ENCODE peak calls at places on chromosomes 6 and 20, in eight cellular contexts. One of them, this sample, is unnamed.

GRCh38 chr6:167817729-167818128 is 9.0 kb upstream of the AFDN start:
- DNase-seq in activated effector memory CD4-positive, alpha-beta T cell treated with anti-CD3 and anti-CD28 coated beads, Interleukin-2, amount 50 U/mL, for 16 hours: no peak
- DNase-seq in activated T-helper 2 cell treated with anti-CD3 and anti-CD28 coated beads, Interferon-gamma antibody, Interleukin-2, Interleukin-4, amounts not matched to agents 10 μg/mL and 5 μg/mL and 100 μg/mL, durations not matched to agents 14 hours and 24 hours and 36 hours: no peak
- DNase-seq in stimulated activated CD4-positive, alpha-beta T cell treated with anti-CD3 and anti-CD28 coated beads, Interleukin-15, amount 100 ng/mL, for 24 hours: no peak
- DNase-seq in progenitor cell of endocrine pancreas: no peak
- DNase-seq in renal cortical epithelial cell: peak; percentile 83
- DNase-seq in HEK293T: no peak
- DNase-seq in Kasumi-1: no peak
- DNase-seq in this sample: no peak

GRCh38 chr6:7237653-7238190 is 75.3 kb downstream of the SSR1 start:
- DNase-seq in renal cortical epithelial cell: no peak
- DNase-seq in activated T-helper 2 cell treated with anti-CD3 and anti-CD28 coated beads, Interferon-gamma antibody, Interleukin-2, Interleukin-4, amounts not matched to agents 10 μg/mL and 5 μg/mL and 100 μg/mL, durations not matched to agents 14 hours and 24 hours and 36 hours: no peak
- DNase-seq in stimulated activated CD4-positive, alpha-beta T cell treated with anti-CD3 and anti-CD28 coated beads, Interleukin-15, amount 100 ng/mL, for 24 hours: no peak
- DNase-seq in progenitor cell of endocrine pancreas: no peak
- DNase-seq in Kasumi-1: no peak
- DNase-seq in HEK293T: no peak
- DNase-seq in activated effector memory CD4-positive, alpha-beta T cell treated with anti-CD3 and anti-CD28 coated beads, Interleukin-2, amount 50 U/mL, for 16 hours: peak; percentile 24
- DNase-seq in this sample: no peak

GRCh38 chr6:26331809-26332226 is 33.2 kb upstream of the BTN3A2 start:
- DNase-seq in activated T-helper 2 cell treated with anti-CD3 and anti-CD28 coated beads, Interferon-gamma antibody, Interleukin-2, Interleukin-4, amounts not matched to agents 10 μg/mL and 5 μg/mL and 100 μg/mL, durations not matched to agents 14 hours and 24 hours and 36 hours: no peak
- DNase-seq in renal cortical epithelial cell: no peak
- DNase-seq in activated effector memory CD4-positive, alpha-beta T cell treated with anti-CD3 and anti-CD28 coated beads, Interleukin-2, amount 50 U/mL, for 16 hours: peak; percentile 76
- DNase-seq in Kasumi-1: no peak
- DNase-seq in progenitor cell of endocrine pancreas: no peak
- DNase-seq in stimulated activated CD4-positive, alpha-beta T cell treated with anti-CD3 and anti-CD28 coated beads, Interleukin-15, amount 100 ng/mL, for 24 hours: peak; percentile 54
- DNase-seq in HEK293T: no peak
- DNase-seq in this sample: no peak

GRCh38 chr6:43452896-43453295 is 2.5 kb downstream of the DLK2 start:
- DNase-seq in Kasumi-1: no peak
- DNase-seq in progenitor cell of endocrine pancreas: no peak
- DNase-seq in stimulated activated CD4-positive, alpha-beta T cell treated with anti-CD3 and anti-CD28 coated beads, Interleukin-15, amount 100 ng/mL, for 24 hours: no peak
- DNase-seq in renal cortical epithelial cell: no peak
- DNase-seq in activated T-helper 2 cell treated with anti-CD3 and anti-CD28 coated beads, Interferon-gamma antibody, Interleukin-2, Interleukin-4, amounts not matched to agents 10 μg/mL and 5 μg/mL and 100 μg/mL, durations not matched to agents 14 hours and 24 hours and 36 hours: no peak
- DNase-seq in activated effector memory CD4-positive, alpha-beta T cell treated with anti-CD3 and anti-CD28 coated beads, Interleukin-2, amount 50 U/mL, for 16 hours: no peak
- DNase-seq in HEK293T: no peak
- DNase-seq in this sample: no peak

GRCh38 chr6:169287675-169288074 is 34.0 kb upstream of the THBS2 start:
- DNase-seq in HEK293T: no peak
- DNase-seq in activated effector memory CD4-positive, alpha-beta T cell treated with anti-CD3 and anti-CD28 coated beads, Interleukin-2, amount 50 U/mL, for 16 hours: no peak
- DNase-seq in activated T-helper 2 cell treated with anti-CD3 and anti-CD28 coated beads, Interferon-gamma antibody, Interleukin-2, Interleukin-4, amounts not matched to agents 10 μg/mL and 5 μg/mL and 100 μg/mL, durations not matched to agents 14 hours and 24 hours and 36 hours: no peak
- DNase-seq in stimulated activated CD4-positive, alpha-beta T cell treated with anti-CD3 and anti-CD28 coated beads, Interleukin-15, amount 100 ng/mL, for 24 hours: no peak
- DNase-seq in Kasumi-1: peak; percentile 29
- DNase-seq in renal cortical epithelial cell: no peak
- DNase-seq in progenitor cell of endocrine pancreas: no peak
- DNase-seq in this sample: no peak

GRCh38 chr20:58597021-58597940 is 53.8 kb upstream of the STX16 start:
- DNase-seq in Kasumi-1: no peak
- DNase-seq in progenitor cell of endocrine pancreas: no peak
- DNase-seq in renal cortical epithelial cell: no peak
- DNase-seq in stimulated activated CD4-positive, alpha-beta T cell treated with anti-CD3 and anti-CD28 coated beads, Interleukin-15, amount 100 ng/mL, for 24 hours: no peak
- DNase-seq in activated effector memory CD4-positive, alpha-beta T cell treated with anti-CD3 and anti-CD28 coated beads, Interleukin-2, amount 50 U/mL, for 16 hours: no peak
- DNase-seq in HEK293T: no peak
- DNase-seq in activated T-helper 2 cell treated with anti-CD3 and anti-CD28 coated beads, Interferon-gamma antibody, Interleukin-2, Interleukin-4, amounts not matched to agents 10 μg/mL and 5 μg/mL and 100 μg/mL, durations not matched to agents 14 hours and 24 hours and 36 hours: no peak
- DNase-seq in this sample: no peak

GRCh38 chr6:37566209-37566859 is 66.6 kb upstream of the CCDC167 start:
- DNase-seq in progenitor cell of endocrine pancreas: peak; percentile 66
- DNase-seq in HEK293T: peak; percentile 86
- DNase-seq in renal cortical epithelial cell: no peak
- DNase-seq in activated effector memory CD4-positive, alpha-beta T cell treated with anti-CD3 and anti-CD28 coated beads, Interleukin-2, amount 50 U/mL, for 16 hours: peak; percentile 90
- DNase-seq in Kasumi-1: peak; percentile 30
- DNase-seq in activated T-helper 2 cell treated with anti-CD3 and anti-CD28 coated beads, Interferon-gamma antibody, Interleukin-2, Interleukin-4, amounts not matched to agents 10 μg/mL and 5 μg/mL and 100 μg/mL, durations not matched to agents 14 hours and 24 hours and 36 hours: peak; percentile 58
- DNase-seq in stimulated activated CD4-positive, alpha-beta T cell treated with anti-CD3 and anti-CD28 coated beads, Interleukin-15, amount 100 ng/mL, for 24 hours: peak; percentile 80
- DNase-seq in this sample: peak; percentile 35

GRCh38 chr6:14175031-14175430 is 57.5 kb downstream of the CD83 start:
- DNase-seq in HEK293T: no peak
- DNase-seq in progenitor cell of endocrine pancreas: no peak
- DNase-seq in renal cortical epithelial cell: no peak
- DNase-seq in activated T-helper 2 cell treated with anti-CD3 and anti-CD28 coated beads, Interferon-gamma antibody, Interleukin-2, Interleukin-4, amounts not matched to agents 10 μg/mL and 5 μg/mL and 100 μg/mL, durations not matched to agents 14 hours and 24 hours and 36 hours: no peak
- DNase-seq in Kasumi-1: no peak
- DNase-seq in stimulated activated CD4-positive, alpha-beta T cell treated with anti-CD3 and anti-CD28 coated beads, Interleukin-15, amount 100 ng/mL, for 24 hours: no peak
- DNase-seq in activated effector memory CD4-positive, alpha-beta T cell treated with anti-CD3 and anti-CD28 coated beads, Interleukin-2, amount 50 U/mL, for 16 hours: no peak
- DNase-seq in this sample: no peak

GRCh38 chr6:125888989-125889656 is 67.4 kb upstream of the HINT3 start:
- DNase-seq in Kasumi-1: no peak
- DNase-seq in progenitor cell of endocrine pancreas: no peak
- DNase-seq in stimulated activated CD4-positive, alpha-beta T cell treated with anti-CD3 and anti-CD28 coated beads, Interleukin-15, amount 100 ng/mL, for 24 hours: peak; percentile 13
- DNase-seq in activated T-helper 2 cell treated with anti-CD3 and anti-CD28 coated beads, Interferon-gamma antibody, Interleukin-2, Interleukin-4, amounts not matched to agents 10 μg/mL and 5 μg/mL and 100 μg/mL, durations not matched to agents 14 hours and 24 hours and 36 hours: no peak
- DNase-seq in HEK293T: peak; percentile 58
- DNase-seq in renal cortical epithelial cell: peak; percentile 75
- DNase-seq in activated effector memory CD4-positive, alpha-beta T cell treated with anti-CD3 and anti-CD28 coated beads, Interleukin-2, amount 50 U/mL, for 16 hours: no peak
- DNase-seq in this sample: no peak

GRCh38 chr6:85252085-85252484 is 197.8 kb upstream of the NT5E start:
- DNase-seq in stimulated activated CD4-positive, alpha-beta T cell treated with anti-CD3 and anti-CD28 coated beads, Interleukin-15, amount 100 ng/mL, for 24 hours: no peak
- DNase-seq in activated effector memory CD4-positive, alpha-beta T cell treated with anti-CD3 and anti-CD28 coated beads, Interleukin-2, amount 50 U/mL, for 16 hours: no peak
- DNase-seq in progenitor cell of endocrine pancreas: no peak
- DNase-seq in Kasumi-1: no peak
- DNase-seq in renal cortical epithelial cell: no peak
- DNase-seq in activated T-helper 2 cell treated with anti-CD3 and anti-CD28 coated beads, Interferon-gamma antibody, Interleukin-2, Interleukin-4, amounts not matched to agents 10 μg/mL and 5 μg/mL and 100 μg/mL, durations not matched to agents 14 hours and 24 hours and 36 hours: no peak
- DNase-seq in HEK293T: no peak
- DNase-seq in this sample: no peak

GRCh38 chr6:148451690-148452089 is 109.1 kb downstream of the SASH1 start:
- DNase-seq in activated T-helper 2 cell treated with anti-CD3 and anti-CD28 coated beads, Interferon-gamma antibody, Interleukin-2, Interleukin-4, amounts not matched to agents 10 μg/mL and 5 μg/mL and 100 μg/mL, durations not matched to agents 14 hours and 24 hours and 36 hours: peak; percentile 41
- DNase-seq in HEK293T: no peak
- DNase-seq in renal cortical epithelial cell: no peak
- DNase-seq in activated effector memory CD4-positive, alpha-beta T cell treated with anti-CD3 and anti-CD28 coated beads, Interleukin-2, amount 50 U/mL, for 16 hours: peak; percentile 67
- DNase-seq in Kasumi-1: no peak
- DNase-seq in progenitor cell of endocrine pancreas: no peak
- DNase-seq in stimulated activated CD4-positive, alpha-beta T cell treated with anti-CD3 and anti-CD28 coated beads, Interleukin-15, amount 100 ng/mL, for 24 hours: peak; percentile 43
- DNase-seq in this sample: no peak

GRCh38 chr6:39923394-39923793 is 10.9 kb downstream of the MOCS1 start:
- DNase-seq in progenitor cell of endocrine pancreas: no peak
- DNase-seq in activated effector memory CD4-positive, alpha-beta T cell treated with anti-CD3 and anti-CD28 coated beads, Interleukin-2, amount 50 U/mL, for 16 hours: no peak
- DNase-seq in activated T-helper 2 cell treated with anti-CD3 and anti-CD28 coated beads, Interferon-gamma antibody, Interleukin-2, Interleukin-4, amounts not matched to agents 10 μg/mL and 5 μg/mL and 100 μg/mL, durations not matched to agents 14 hours and 24 hours and 36 hours: no peak
- DNase-seq in HEK293T: no peak
- DNase-seq in Kasumi-1: no peak
- DNase-seq in stimulated activated CD4-positive, alpha-beta T cell treated with anti-CD3 and anti-CD28 coated beads, Interleukin-15, amount 100 ng/mL, for 24 hours: no peak
- DNase-seq in renal cortical epithelial cell: peak; percentile 85
- DNase-seq in this sample: no peak

GRCh38 chr20:62437985-62438384 is 10.6 kb upstream of the RBBP8NL start:
- DNase-seq in renal cortical epithelial cell: no peak
- DNase-seq in stimulated activated CD4-positive, alpha-beta T cell treated with anti-CD3 and anti-CD28 coated beads, Interleukin-15, amount 100 ng/mL, for 24 hours: no peak
- DNase-seq in Kasumi-1: no peak
- DNase-seq in activated effector memory CD4-positive, alpha-beta T cell treated with anti-CD3 and anti-CD28 coated beads, Interleukin-2, amount 50 U/mL, for 16 hours: no peak
- DNase-seq in progenitor cell of endocrine pancreas: no peak
- DNase-seq in activated T-helper 2 cell treated with anti-CD3 and anti-CD28 coated beads, Interferon-gamma antibody, Interleukin-2, Interleukin-4, amounts not matched to agents 10 μg/mL and 5 μg/mL and 100 μg/mL, durations not matched to agents 14 hours and 24 hours and 36 hours: no peak
- DNase-seq in HEK293T: no peak
- DNase-seq in this sample: no peak

GRCh38 chr6:22929228-22929627 is 359.9 kb downstream of the HDGFL1 start:
- DNase-seq in HEK293T: no peak
- DNase-seq in renal cortical epithelial cell: no peak
- DNase-seq in Kasumi-1: peak; percentile 71
- DNase-seq in activated effector memory CD4-positive, alpha-beta T cell treated with anti-CD3 and anti-CD28 coated beads, Interleukin-2, amount 50 U/mL, for 16 hours: no peak
- DNase-seq in progenitor cell of endocrine pancreas: no peak
- DNase-seq in activated T-helper 2 cell treated with anti-CD3 and anti-CD28 coated beads, Interferon-gamma antibody, Interleukin-2, Interleukin-4, amounts not matched to agents 10 μg/mL and 5 μg/mL and 100 μg/mL, durations not matched to agents 14 hours and 24 hours and 36 hours: no peak
- DNase-seq in stimulated activated CD4-positive, alpha-beta T cell treated with anti-CD3 and anti-CD28 coated beads, Interleukin-15, amount 100 ng/mL, for 24 hours: no peak
- DNase-seq in this sample: no peak

GRCh38 chr20:58201616-58202015 is 26.8 kb downstream of the ANKRD60 start:
- DNase-seq in HEK293T: no peak
- DNase-seq in stimulated activated CD4-positive, alpha-beta T cell treated with anti-CD3 and anti-CD28 coated beads, Interleukin-15, amount 100 ng/mL, for 24 hours: no peak
- DNase-seq in activated effector memory CD4-positive, alpha-beta T cell treated with anti-CD3 and anti-CD28 coated beads, Interleukin-2, amount 50 U/mL, for 16 hours: no peak
- DNase-seq in activated T-helper 2 cell treated with anti-CD3 and anti-CD28 coated beads, Interferon-gamma antibody, Interleukin-2, Interleukin-4, amounts not matched to agents 10 μg/mL and 5 μg/mL and 100 μg/mL, durations not matched to agents 14 hours and 24 hours and 36 hours: no peak
- DNase-seq in Kasumi-1: no peak
- DNase-seq in progenitor cell of endocrine pancreas: no peak
- DNase-seq in renal cortical epithelial cell: no peak
- DNase-seq in this sample: no peak

GRCh38 chr6:6597682-6598081 is 9.2 kb downstream of the LY86 start:
- DNase-seq in progenitor cell of endocrine pancreas: no peak
- DNase-seq in activated effector memory CD4-positive, alpha-beta T cell treated with anti-CD3 and anti-CD28 coated beads, Interleukin-2, amount 50 U/mL, for 16 hours: no peak
- DNase-seq in renal cortical epithelial cell: no peak
- DNase-seq in Kasumi-1: no peak
- DNase-seq in stimulated activated CD4-positive, alpha-beta T cell treated with anti-CD3 and anti-CD28 coated beads, Interleukin-15, amount 100 ng/mL, for 24 hours: no peak
- DNase-seq in HEK293T: no peak
- DNase-seq in activated T-helper 2 cell treated with anti-CD3 and anti-CD28 coated beads, Interferon-gamma antibody, Interleukin-2, Interleukin-4, amounts not matched to agents 10 μg/mL and 5 μg/mL and 100 μg/mL, durations not matched to agents 14 hours and 24 hours and 36 hours: no peak
- DNase-seq in this sample: no peak

GRCh38 chr6:52130440-52130839 is 43.0 kb upstream of the PKHD1 start:
- DNase-seq in stimulated activated CD4-positive, alpha-beta T cell treated with anti-CD3 and anti-CD28 coated beads, Interleukin-15, amount 100 ng/mL, for 24 hours: no peak
- DNase-seq in HEK293T: no peak
- DNase-seq in activated T-helper 2 cell treated with anti-CD3 and anti-CD28 coated beads, Interferon-gamma antibody, Interleukin-2, Interleukin-4, amounts not matched to agents 10 μg/mL and 5 μg/mL and 100 μg/mL, durations not matched to agents 14 hours and 24 hours and 36 hours: no peak
- DNase-seq in activated effector memory CD4-positive, alpha-beta T cell treated with anti-CD3 and anti-CD28 coated beads, Interleukin-2, amount 50 U/mL, for 16 hours: no peak
- DNase-seq in Kasumi-1: no peak
- DNase-seq in renal cortical epithelial cell: peak; percentile 90
- DNase-seq in progenitor cell of endocrine pancreas: no peak
- DNase-seq in this sample: no peak

GRCh38 chr6:158801655-158802294 is 17.4 kb downstream of the EZR start:
- DNase-seq in Kasumi-1: no peak
- DNase-seq in progenitor cell of endocrine pancreas: no peak
- DNase-seq in stimulated activated CD4-positive, alpha-beta T cell treated with anti-CD3 and anti-CD28 coated beads, Interleukin-15, amount 100 ng/mL, for 24 hours: no peak
- DNase-seq in renal cortical epithelial cell: no peak
- DNase-seq in activated effector memory CD4-positive, alpha-beta T cell treated with anti-CD3 and anti-CD28 coated beads, Interleukin-2, amount 50 U/mL, for 16 hours: peak; percentile 60
- DNase-seq in HEK293T: no peak
- DNase-seq in activated T-helper 2 cell treated with anti-CD3 and anti-CD28 coated beads, Interferon-gamma antibody, Interleukin-2, Interleukin-4, amounts not matched to agents 10 μg/mL and 5 μg/mL and 100 μg/mL, durations not matched to agents 14 hours and 24 hours and 36 hours: no peak
- DNase-seq in this sample: no peak

This sample was measured in activated naive CD8-positive, alpha-beta T cell treated with anti-CD3 and anti-CD28 coated beads, Interleukin-2, amount 50 U/mL, for 16 hours.